ENCODE peak calls at places on chromosomes 12 and 14, in ten cellular contexts. V is activated T-helper 1 cell treated with Interleukin-2 at 50 U/mL for 16 hours; T is stimulated activated CD4-positive, alpha-beta T cell treated with anti-CD3 and anti-CD28 coated beads, Interleukin-2, amount 100 ng/mL, for 48 hours; R is type B pancreatic cell; I is Caki2; W is ACHN; Z is lung microvascular endothelial cell; P is HFF-Myc; B is endothelial cell; U is GM04503. H is an unnamed sample.

GRCh38 chr14:69616408-69616773 is 5.0 kb downstream of the SUSD6 start:
- DNase-seq in V (no peak), T (no peak), R (no peak), I (no peak), W (no peak), Z (no peak), P (no peak), B (no peak), U (no peak), H (no peak)

GRCh38 chr12:39294712-39295111 is 148.2 kb downstream of the KIF21A start:
- DNase-seq in V (no peak), T (no peak), R (no peak), I (no peak), W (no peak), Z (no peak), P (no peak), B (no peak), U (no peak), H (no peak)

GRCh38 chr14:24634158-24634557 is at the start of gene GZMB:
- DNase-seq in V (no peak), T (peak), R (no peak), I (no peak), W (no peak), Z (no peak), P (no peak), B (no peak), U (no peak), H (no peak)

GRCh38 chr12:50241178-50241577 is 42.1 kb downstream of the LIMA1 start:
- DNase-seq in V (no peak), T (no peak), R (no peak), I (peak), W (no peak), Z (no peak), P (no peak), B (no peak), U (no peak), H (no peak)

GRCh38 chr12:119546340-119546739 is 47.2 kb upstream of the TMEM233 start:
- DNase-seq in V (no peak), T (no peak), R (no peak), I (no peak), W (no peak), Z (no peak), P (no peak), B (no peak), U (no peak), H (no peak)

GRCh38 chr12:33724867-33725266 is 285.2 kb upstream of the SYT10 start:
- DNase-seq in V (no peak), T (no peak), R (no peak), I (no peak), W (no peak), Z (no peak), P (no peak), B (no peak), U (no peak), H (no peak)

GRCh38 chr14:102827716-102828115 is 50.5 kb downstream of the TRAF3 start:
- DNase-seq in V (no peak), T (no peak), R (no peak), I (no peak), W (no peak), Z (no peak), P (no peak), B (no peak), U (no peak), H (no peak)

GRCh38 chr12:56152756-56153137 is 360 bp downstream of the MYL6B start:
- DNase-seq in V (no peak), T (no peak), R (no peak), I (no peak), W (no peak), Z (no peak), P (no peak), B (no peak), U (no peak), H (no peak)

GRCh38 chr12:69329669-69330428 is 18.3 kb upstream of the LYZ start:
- DNase-seq in V (peak), T (no peak), R (no peak), I (no peak), W (no peak), Z (no peak), P (no peak), B (no peak), U (no peak), H (no peak)

GRCh38 chr12:7093892-7094291 is 1.6 kb upstream of the C1R start:
- DNase-seq in V (no peak), T (no peak), R (no peak), I (no peak), W (no peak), Z (no peak), P (no peak), B (no peak), U (peak), H (no peak)

GRCh38 chr12:30700216-30700900 is 4.7 kb upstream of the IPO8 start:
- DNase-seq in V (no peak), T (no peak), R (no peak), I (no peak), W (no peak), Z (peak), P (no peak), B (no peak), U (no peak), H (no peak)

GRCh38 chr12:62898568-62898967 is 36.4 kb downstream of the PPM1H start:
- DNase-seq in V (no peak), T (no peak), R (no peak), I (no peak), W (no peak), Z (no peak), P (no peak), B (no peak), U (no peak), H (no peak)

GRCh38 chr14:97077253-97077653 is 280.1 kb downstream of the VRK1 start:
- DNase-seq in V (no peak), T (no peak), R (no peak), I (peak), W (peak), Z (no peak), P (no peak), B (no peak), U (peak), H (no peak)

GRCh38 chr12:108854453-108855283 is 2.7 kb downstream of the SSH1 start:
- DNase-seq in V (no peak), T (no peak), R (no peak), I (peak), W (peak), Z (peak), P (peak), B (no peak), U (peak), H (no peak)

GRCh38 chr14:20618328-20618749 is 23.2 kb downstream of the OR6S1 start:
- DNase-seq in V (no peak), T (no peak), R (no peak), I (peak), W (no peak), Z (no peak), P (no peak), B (no peak), U (no peak), H (no peak)

GRCh38 chr14:104771918-104772706 is 19.2 kb downstream of the SIVA1 start:
- DNase-seq in V (no peak), T (no peak), R (no peak), I (no peak), W (no peak), Z (no peak), P (no peak), B (no peak), U (no peak), H (no peak)

GRCh38 chr14:62138593-62138992 is 376.4 kb downstream of the SNAPC1 start:
- DNase-seq in V (no peak), T (no peak), R (no peak), I (no peak), W (no peak), Z (no peak), P (no peak), B (no peak), U (no peak), H (no peak)

GRCh38 chr14:58914271-58914855 is 274.1 kb upstream of the DAAM1 start:
- DNase-seq in V (no peak), T (no peak), R (no peak), I (no peak), W (no peak), Z (no peak), P (no peak), B (no peak), U (no peak), H (no peak)

GRCh38 chr14:92322516-92322915 is 449 bp upstream of the SLC24A4 start:
- DNase-seq in V (no peak), T (no peak), R (no peak), I (no peak), W (no peak), Z (no peak), P (no peak), B (no peak), U (no peak), H (no peak)

GRCh38 chr12:81668475-81668874 is 90.7 kb downstream of the PPFIA2 start:
- DNase-seq in V (no peak), T (no peak), R (no peak), I (peak), W (peak), Z (no peak), P (no peak), B (no peak), U (peak), H (no peak)

GRCh38 chr12:124214574-124214973 is 80.3 kb upstream of the RFLNA start:
- DNase-seq in V (no peak), T (no peak), R (no peak), I (no peak), W (no peak), Z (no peak), P (no peak), B (no peak), U (no peak), H (no peak)

GRCh38 chr12:53383258-53383657 is 3.3 kb downstream of the SP1 start:
- DNase-seq in V (no peak), T (no peak), R (no peak), I (no peak), W (no peak), Z (no peak), P (no peak), B (no peak), U (no peak), H (no peak)